ENCODE peak calls at places on chromosomes 7 and 10, in five cellular contexts. W is ascending aorta, M is stomach, J is brain microvascular endothelial cell, U is IMR-90. E is an unnamed sample.

GRCh38 chr7:80719261-80719660 is 80.8 kb downstream of the CD36 start:
- DNase-seq in J (peak), W (no peak), M (no peak), U (peak), E (peak)

GRCh38 chr10:126115861-126116260 is 219.5 kb downstream of the FANK1 start:
- DNase-seq in J (no peak), W (no peak), M (no peak), U (no peak), E (no peak)

GRCh38 chr7:40428421-40428820 is 293.6 kb downstream of the SUGCT start:
- DNase-seq in U (no peak), J (no peak), M (no peak), W (no peak), E (no peak)

GRCh38 chr7:17123020-17123419 is 175.4 kb upstream of the AHR start:
- DNase-seq in W (no peak), U (peak), M (no peak), J (peak), E (peak)

GRCh38 chr7:55573526-55573925 is 1.2 kb upstream of the VOPP1 start:
- DNase-seq in J (no peak), U (peak), M (no peak), W (no peak), E (no peak)

GRCh38 chr7:134920026-134920758 is 66.1 kb upstream of the AGBL3 start:
- DNase-seq in W (no peak), U (peak), M (no peak), J (peak), E (peak)

GRCh38 chr10:58017719-58018367 is 249.9 kb downstream of the IPMK start:
- DNase-seq in W (no peak), M (no peak), U (peak), J (peak), E (peak)

GRCh38 chr7:88090671-88091070 is 129.2 kb downstream of the SRI start:
- DNase-seq in U (no peak), J (no peak), M (no peak), W (no peak), E (peak)

GRCh38 chr7:153301908-153302307 is 542.4 kb downstream of the ACTR3B start:
- DNase-seq in M (no peak), W (no peak), U (no peak), J (no peak), E (no peak)

GRCh38 chr7:108266489-108266888 is 136.3 kb upstream of the LAMB4 start:
- DNase-seq in M (no peak), U (no peak), W (no peak), J (no peak), E (no peak)

GRCh38 chr7:144148224-144148827 is 25.4 kb downstream of the OR2A14 start:
- DNase-seq in U (no peak), J (no peak), M (no peak), W (no peak), E (no peak)

GRCh38 chr7:25519962-25520562 is 291.8 kb upstream of the NPVF start:
- DNase-seq in M (no peak), W (no peak), U (no peak), J (no peak), E (no peak)

GRCh38 chr7:67918158-67918557 is 921.5 kb downstream of the TYW1 start:
- DNase-seq in U (no peak), M (no peak), J (no peak), W (no peak), E (no peak)

GRCh38 chr10:30270247-30270646 is 78.8 kb downstream of the MTPAP start:
- DNase-seq in U (peak), M (no peak), J (no peak), W (no peak), E (peak)

GRCh38 chr10:43208147-43209063 is 58.5 kb downstream of the RASGEF1A start:
- DNase-seq in U (no peak), J (no peak), M (no peak), W (peak), E (no peak)

GRCh38 chr7:50595538-50596102 is 30.4 kb upstream of the DDC start:
- DNase-seq in W (no peak), M (no peak), U (peak), J (peak), E (peak)

GRCh38 chr10:71024490-71024889 is 136.1 kb upstream of the PCBD1 start:
- DNase-seq in U (no peak), M (no peak), J (no peak), W (no peak), E (no peak)

GRCh38 chr10:78211476-78212110 is 177.9 kb downstream of the RPS24 start:
- DNase-seq in W (no peak), J (peak), M (no peak), U (peak), E (peak)

GRCh38 chr10:19592276-19592675 is 224.0 kb upstream of the PLXDC2 start:
- DNase-seq in M (no peak), J (peak), U (peak), W (no peak), E (peak)

GRCh38 chr7:133150760-133151159 is 68.9 kb upstream of the CHCHD3 start:
- DNase-seq in W (no peak), U (no peak), J (no peak), M (no peak), E (no peak)

GRCh38 chr7:40310213-40310612 is 175.4 kb downstream of the SUGCT start:
- DNase-seq in U (peak), M (no peak), W (no peak), J (no peak), E (peak)

GRCh38 chr7:157412021-157412443 is 75.2 kb downstream of the DNAJB6 start:
- DNase-seq in W (no peak), U (peak), J (peak), M (no peak), E (peak)

GRCh38 chr7:17681965-17682364 is 258.3 kb downstream of the SNX13 start:
- DNase-seq in W (no peak), U (no peak), M (no peak), J (no peak), E (peak)

GRCh38 chr7:39754326-39755120 is 131.2 kb downstream of the RALA start:
- DNase-seq in M (no peak), W (no peak), J (peak), U (peak), E (peak)

GRCh38 chr10:78563224-78563764 is 505.5 kb upstream of the ZMIZ1 start:
- DNase-seq in J (no peak), M (no peak), U (no peak), W (no peak), E (no peak)

GRCh38 chr10:72834183-72834825 is 59.2 kb upstream of the OIT3 start:
- DNase-seq in M (peak), U (peak), J (peak), W (peak), E (peak)

GRCh38 chr7:74452748-74453320 is 872 bp upstream of the GTF2IRD1 start:
- DNase-seq in J (no peak), W (peak), U (no peak), M (no peak), E (peak)

GRCh38 chr7:149799397-149800168 is 26.2 kb upstream of the ZNF467 start:
- DNase-seq in M (peak), U (no peak), J (no peak), W (no peak), E (no peak)

GRCh38 chr7:129951076-129952011 is 1.4 kb downstream of the UBE2H start:
- DNase-seq in J (peak), W (no peak), U (no peak), M (no peak), E (peak)

GRCh38 chr7:31688347-31688746 is 1.3 kb downstream of the PPP1R17 start:
- DNase-seq in J (no peak), M (no peak), U (no peak), W (no peak), E (no peak)
- H3K4me3 ChIP-seq in J (no peak), M (no peak), U (no peak), W (no peak), E (no peak)

GRCh38 chr10:33612116-33612515 is 277.6 kb upstream of the NRP1 start:
- DNase-seq in J (peak), W (no peak), U (peak), M (no peak), E (no peak)

GRCh38 chr10:33616921-33617320 is 282.5 kb upstream of the NRP1 start:
- DNase-seq in M (no peak), J (no peak), W (no peak), U (peak), E (peak)

GRCh38 chr10:33609546-33609945 is 275.1 kb upstream of the NRP1 start:
- DNase-seq in M (no peak), J (no peak), U (no peak), W (no peak), E (no peak)

GRCh38 chr10:33612551-33612950 is 278.1 kb upstream of the NRP1 start:
- DNase-seq in J (peak), M (no peak), W (no peak), U (peak), E (peak)

DNA sequence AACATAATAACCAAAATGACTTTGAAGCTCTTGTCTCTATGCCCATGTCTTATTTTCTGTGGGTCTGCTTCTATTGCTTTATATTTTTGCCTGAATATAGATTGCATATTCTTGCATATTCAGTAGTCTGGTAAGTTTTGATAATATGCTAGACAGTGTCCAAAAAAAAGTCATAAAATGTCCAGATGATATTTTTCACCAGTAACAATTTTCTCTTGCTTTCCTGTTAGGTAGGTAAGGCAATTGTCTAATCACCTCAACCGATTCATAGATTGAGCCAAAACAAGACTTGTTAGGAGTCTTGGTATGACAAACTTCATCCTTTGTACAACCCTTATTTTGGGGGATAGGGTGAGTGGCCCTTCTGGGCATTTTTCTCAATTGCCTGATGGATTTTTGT is 277.0 kb upstream of the NRP1 start:
- DNase-seq in J (no peak), W (no peak), M (no peak), U (no peak), E (no peak)
- H3K4me3 ChIP-seq in J (no peak), W (no peak), M (no peak), U (no peak), E (no peak)

GRCh38 chr10:11824825-11825224 is 1.7 kb downstream of the PROSER2 start:
- DNase-seq in U (no peak), J (no peak), M (peak), W (no peak), E (no peak)
- H3K4me3 ChIP-seq in U (no peak), J (no peak), M (peak), W (peak), E (no peak)

GRCh38 chr7:95297041-95297440 is 27.3 kb downstream of the PON1 start:
- DNase-seq in J (no peak), M (no peak), W (no peak), U (no peak), E (no peak)
- H3K4me3 ChIP-seq in J (no peak), M (no peak), W (no peak), U (no peak), E (no peak)

DNA sequence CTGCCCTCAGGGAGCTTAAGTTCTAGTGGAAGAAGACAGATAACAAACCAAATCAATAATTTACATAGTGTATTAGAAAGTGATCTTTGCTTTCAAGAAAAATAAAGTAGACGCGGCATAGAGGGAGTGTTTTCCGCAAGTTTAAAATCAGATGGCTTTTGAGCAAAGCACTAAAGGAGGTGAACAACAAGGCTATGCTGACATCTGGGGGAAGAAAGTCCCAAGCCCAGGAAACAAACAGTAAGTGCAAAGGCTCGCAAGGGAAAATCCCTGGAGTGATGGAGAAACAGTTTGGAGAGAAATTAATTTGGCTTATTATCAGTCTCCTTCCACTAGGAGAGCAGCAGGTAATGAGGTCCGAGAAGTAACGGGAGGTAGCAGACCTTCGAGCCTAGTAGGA is 1.9 kb upstream of the CNNM2 start:
- DNase-seq in U (no peak), J (no peak), W (no peak), M (no peak), E (no peak)
- H3K4me3 ChIP-seq in U (no peak), J (no peak), W (no peak), M (no peak), E (no peak)

DNA sequence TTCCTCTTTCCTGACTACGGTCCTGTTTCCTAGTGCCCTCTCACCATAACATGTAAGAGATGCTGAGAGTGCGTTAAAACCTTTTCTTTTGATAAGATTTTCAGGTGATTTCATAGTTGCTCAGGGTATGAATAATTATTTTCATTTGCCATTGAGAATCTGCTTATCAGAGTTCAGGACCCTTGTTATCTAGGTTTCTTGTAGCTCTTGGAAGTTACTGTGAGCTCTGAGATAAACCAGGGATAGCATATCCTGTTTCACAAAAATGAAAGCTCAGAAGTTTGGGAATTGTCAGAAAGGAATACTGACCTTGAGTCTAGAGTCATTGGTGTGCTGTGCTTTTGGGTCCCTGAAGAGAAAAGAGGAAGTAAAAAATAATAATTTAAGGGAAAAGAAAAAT is 76.8 kb upstream of the PRKG1 start:
- DNase-seq in U (no peak), W (no peak), J (no peak), M (no peak), E (no peak)
- H3K4me3 ChIP-seq in U (no peak), W (peak), J (no peak), M (no peak), E (no peak)

GRCh38 chr7:73307436-73307835 is 1.2 kb downstream of the NSUN5 start:
- DNase-seq in W (peak), J (no peak), M (no peak), U (no peak), E (no peak)
- H3K4me3 ChIP-seq in W (no peak), J (no peak), M (no peak), U (no peak), E (no peak)

GRCh38 chr10:101568054-101568745 is 19.9 kb downstream of the POLL start:
- DNase-seq in J (no peak), W (no peak), U (no peak), M (no peak), E (no peak)

GRCh38 chr10:101570764-101571572 is 17.1 kb downstream of the POLL start:
- DNase-seq in J (no peak), U (no peak), M (no peak), W (no peak), E (no peak)

GRCh38 chr10:101567165-101568006 is 20.7 kb downstream of the POLL start:
- DNase-seq in U (no peak), M (no peak), W (no peak), J (no peak), E (no peak)

GRCh38 chr10:101569838-101570763 is 18.0 kb downstream of the POLL start:
- DNase-seq in M (peak), U (peak), W (peak), J (peak), E (peak)

GRCh38 chr10:101569465-101569837 is 18.6 kb downstream of the POLL start:
- DNase-seq in M (no peak), J (no peak), U (no peak), W (no peak), E (no peak)
- H3K4me3 ChIP-seq in M (peak), J (peak), U (peak), W (peak), E (peak)

GRCh38 chr7:11217848-11218565 is 244.3 kb downstream of the PHF14 start:
- DNase-seq in W (no peak), M (no peak), J (no peak), U (no peak), E (no peak)

GRCh38 chr7:11224535-11224934 is 250.9 kb downstream of the PHF14 start:
- DNase-seq in M (no peak), U (no peak), J (no peak), W (no peak), E (no peak)

GRCh38 chr7:11216276-11216675 is 242.6 kb downstream of the PHF14 start:
- DNase-seq in M (no peak), W (no peak), J (no peak), U (no peak), E (no peak)

GRCh38 chr7:11221931-11222330 is 248.3 kb downstream of the PHF14 start:
- DNase-seq in W (no peak), J (no peak), U (no peak), M (no peak), E (no peak)
- H3K4me3 ChIP-seq in W (no peak), J (no peak), U (no peak), M (no peak), E (no peak)

E was measured in astrocyte of the spinal cord.